ENCODE peak calls at places on chromosomes 12 and 14, in seven cellular contexts. D is CD4-positive, CD25-positive, alpha-beta regulatory T cell; V is CD8-positive, alpha-beta memory T cell; O is caudate nucleus; P is spleen; G is SK-N-SH; A is thyroid gland. U is an unnamed sample.

GRCh38 chr12:95547522-95548055 is 3.7 kb downstream of the USP44 start:
- DNase-seq in P (no peak), V (peak; percentile 19), D (peak; percentile 35), O (no peak), G (no peak), A (no peak), U (no peak)

GRCh38 chr14:63275611-63276010 is 43.1 kb downstream of the GPHB5 start:
- DNase-seq in G (no peak), A (no peak), P (no peak), V (no peak), D (no peak), O (no peak), U (no peak)

GRCh38 chr12:2318286-2318685 is 265.5 kb downstream of the CACNA1C start:
- DNase-seq in O (no peak), V (no peak), P (no peak), A (no peak), G (no peak), D (no peak), U (no peak)

GRCh38 chr12:1760566-1761382 is 59.6 kb upstream of the LRTM2 start:
- DNase-seq in G (no peak), A (no peak), P (no peak), V (no peak), D (no peak), O (no peak), U (no peak)

GRCh38 chr12:95218164-95218851 is 701 bp downstream of the VEZT start:
- DNase-seq in A (no peak), D (peak; percentile 65), V (peak; percentile 58), O (no peak), G (no peak), P (no peak), U (no peak)

GRCh38 chr12:14654842-14655241 is 41.6 kb downstream of the GUCY2C start:
- DNase-seq in O (no peak), D (no peak), G (no peak), P (no peak), V (no peak), A (no peak), U (no peak)

GRCh38 chr12:31491819-31492598 is 98.9 kb downstream of the DENND5B start:
- DNase-seq in D (no peak), A (no peak), P (no peak), O (peak; percentile 1), V (no peak), G (no peak), U (no peak)

GRCh38 chr12:102948941-102949352 is 8.5 kb upstream of the ASCL1 start:
- DNase-seq in G (peak; percentile 61), V (peak; percentile 38), A (peak; percentile 56), P (no peak), D (peak; percentile 53), O (peak; percentile 52), U (peak; percentile 33)

GRCh38 chr14:104465482-104466390 is 113.8 kb upstream of the C14orf180 start:
- DNase-seq in V (no peak), O (no peak), G (no peak), D (no peak), A (no peak), P (no peak), U (no peak)

GRCh38 chr14:38527502-38527878 is 271.6 kb upstream of the CLEC14A start:
- DNase-seq in A (no peak), O (no peak), D (no peak), P (no peak), G (no peak), V (no peak), U (no peak)

DNA sequence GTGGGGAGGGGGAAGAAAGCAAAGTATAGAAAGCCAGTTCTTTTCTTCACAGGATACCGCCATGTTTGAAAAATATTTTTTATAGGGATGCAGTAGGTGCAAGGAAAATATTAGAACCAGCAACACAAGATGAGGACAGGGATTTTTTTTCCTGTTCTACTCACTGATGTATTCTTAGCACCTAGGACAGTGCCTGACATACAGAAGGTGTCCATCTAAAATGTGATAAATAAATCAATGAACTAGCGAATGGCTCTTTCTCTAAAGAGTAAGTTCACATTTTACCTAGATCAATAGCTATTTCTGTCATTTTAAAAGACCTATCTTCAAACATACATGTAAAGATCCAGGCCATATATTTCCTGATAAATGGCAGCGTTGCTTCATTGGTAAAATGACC is 18.8 kb downstream of the EGLN3 start:
- DNase-seq in V (no peak), D (no peak), O (no peak), A (no peak), G (no peak), P (no peak), U (no peak)
- H3K27ac ChIP-seq in V (no peak overlapping the region), D (no peak overlapping the region), O (no peak overlapping the region), A (no peak overlapping the region), G (no peak overlapping the region), P (no peak overlapping the region), U (no peak overlapping the region)

GRCh38 chr14:80941241-80942157 is at the start of gene CEP128:
- DNase-seq in V (peak; percentile 51), O (peak; percentile 95), D (peak; percentile 94), A (peak; percentile 96), P (peak; percentile 96), G (peak; percentile 87), U (peak; percentile 96)
- H3K27ac ChIP-seq in V (peak within 1 kb of the TSS; percentile 62), O (no peak within 1 kb of the TSS), D (peak within 1 kb of the TSS; percentile 76), A (no peak within 1 kb of the TSS), P (peak within 1 kb of the TSS; percentile 73), G (peak within 1 kb of the TSS; percentile 23), U (no peak within 1 kb of the TSS)

DNA sequence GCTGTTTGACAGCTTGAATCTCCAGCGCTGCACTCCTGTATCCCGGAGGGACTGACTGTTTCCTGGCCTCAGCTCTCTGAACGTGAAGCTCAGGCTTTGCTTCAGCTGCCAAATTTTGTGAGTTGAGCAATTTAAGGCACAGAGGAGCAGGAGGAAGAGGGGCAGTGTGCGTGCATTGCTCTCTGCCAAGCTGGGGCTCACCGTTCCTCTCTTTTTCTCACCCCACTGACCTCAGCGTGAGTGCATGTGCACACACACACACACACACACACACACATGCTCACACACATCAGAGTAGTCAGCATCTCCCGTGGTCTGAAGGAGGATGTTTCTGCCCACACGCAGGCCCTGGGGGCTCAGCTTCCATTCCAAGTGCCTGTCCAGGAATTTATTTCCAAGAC is 27.8 kb upstream of the BDKRB2 start:
- DNase-seq in O (no peak), A (peak; percentile 67), G (no peak), V (no peak), D (no peak), P (no peak), U (peak; percentile 49)
- H3K27ac ChIP-seq in O (no peak overlapping the region), A (no peak overlapping the region), G (no peak overlapping the region), V (no peak overlapping the region), D (no peak overlapping the region), P (no peak overlapping the region), U (no peak overlapping the region)

DNA sequence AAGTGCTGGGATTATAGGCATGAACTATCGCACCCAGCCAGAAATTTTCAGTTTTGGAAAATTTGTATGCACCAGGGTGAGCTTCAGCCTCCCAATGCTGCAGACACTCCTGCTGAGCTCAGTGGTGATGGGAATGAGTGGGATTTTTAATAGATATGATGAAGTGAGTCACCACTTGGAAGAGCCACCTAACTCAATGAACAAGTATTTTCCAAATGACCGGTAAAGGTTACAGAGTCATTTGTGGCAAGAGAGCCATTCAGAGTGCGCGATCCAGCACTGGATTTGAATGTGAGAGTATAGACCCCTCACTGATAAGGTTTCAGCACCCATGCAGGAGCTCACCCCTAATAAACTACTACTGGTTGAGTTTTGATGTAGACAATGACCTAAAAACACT is 100.7 kb downstream of the PPP2R5C start:
- DNase-seq in D (no peak), A (no peak), O (no peak), V (no peak), P (no peak), G (no peak), U (no peak)
- H3K27ac ChIP-seq in D (no peak overlapping the region), A (no peak overlapping the region), O (no peak overlapping the region), V (no peak overlapping the region), P (no peak overlapping the region), G (no peak overlapping the region), U (no peak overlapping the region)